ENCODE peak calls at places on chromosomes 5 and 9, in seven cellular contexts. T is trophoblast cell, J is neuronal stem cell, W is mesendoderm, C is H9, F is mesenchymal stem cell, Y is H1. P is an unnamed sample.
A peak's percentile ranks its signal among the peaks of the same experiment; 100 is the strongest.

GRCh38 chr5:56814361-56814962 is 887 bp upstream of the MAP3K1 start:
- DNase-seq in C (peak; percentile 59), T (no peak), J (peak; percentile 35), W (peak; percentile 83), Y (no peak), F (peak; percentile 63), P (no peak)

GRCh38 chr5:5658226-5658625 is 235.7 kb downstream of the ICE1 start:
- DNase-seq in W (no peak), T (peak; percentile 2), Y (no peak), C (no peak), F (no peak), J (no peak), P (no peak)

GRCh38 chr5:36202521-36202961 is 39.2 kb downstream of the NADK2 start:
- DNase-seq in C (no peak), T (no peak), W (no peak), F (peak; percentile 38), J (no peak), Y (no peak), P (peak; percentile 54)

GRCh38 chr9:131019387-131020239 is 10.6 kb downstream of the LAMC3 start:
- DNase-seq in T (no peak), F (no peak), C (no peak), Y (no peak), W (no peak), J (no peak), P (no peak)

GRCh38 chr9:113219972-113220371 is 1.1 kb downstream of the FKBP15 start:
- DNase-seq in J (no peak), T (no peak), C (no peak), F (peak; percentile 91), Y (no peak), W (no peak), P (peak; percentile 84)

GRCh38 chr9:113533335-113534225 is 70.1 kb downstream of the RGS3 start:
- DNase-seq in F (no peak), C (no peak), W (peak; percentile 65), J (no peak), T (no peak), Y (no peak), P (no peak)

GRCh38 chr5:35852084-35852734 is 4.5 kb upstream of the IL7R start:
- DNase-seq in Y (no peak), C (peak; percentile 35), T (no peak), F (peak; percentile 20), W (no peak), J (no peak), P (peak; percentile 43)

GRCh38 chr9:29799227-29799626 is 2225.9 kb upstream of the C9orf72 start:
- DNase-seq in F (no peak), T (no peak), C (no peak), J (no peak), W (peak; percentile 8), Y (no peak), P (no peak)

GRCh38 chr5:143350790-143351603 is 52.5 kb downstream of the NR3C1 start:
- DNase-seq in W (no peak), T (no peak), J (no peak), F (peak; percentile 88), Y (no peak), C (no peak), P (peak; percentile 95)

GRCh38 chr5:142833517-142834446 is 63.6 kb downstream of the ARHGAP26 start:
- DNase-seq in J (no peak), Y (no peak), W (no peak), C (no peak), T (no peak), F (no peak), P (no peak)

GRCh38 chr5:113235884-113236283 is 198.9 kb downstream of the TSSK1B start:
- DNase-seq in J (no peak), Y (no peak), T (peak; percentile 69), C (no peak), W (peak; percentile 79), F (no peak), P (no peak)

GRCh38 chr9:126113756-126114408 is 212.7 kb upstream of the MVB12B start:
- DNase-seq in J (no peak), F (no peak), W (no peak), C (peak; percentile 11), Y (no peak), T (no peak), P (no peak)

GRCh38 chr9:107738789-107739188 is 249.2 kb upstream of the KLF4 start:
- DNase-seq in T (no peak), F (no peak), J (no peak), C (no peak), W (no peak), Y (no peak), P (peak; percentile 54)

GRCh38 chr5:92402045-92402444 is 1018.9 kb upstream of the ARRDC3 start:
- DNase-seq in T (no peak), F (no peak), Y (no peak), W (no peak), J (no peak), C (no peak), P (peak; percentile 62)

GRCh38 chr5:73120222-73121108 is at the start of gene TMEM171:
- DNase-seq in T (peak; percentile 4), F (peak; percentile 30), W (peak; percentile 66), C (peak; percentile 66), J (peak; percentile 48), Y (no peak), P (peak; percentile 37)

GRCh38 chr5:102532126-102532525 is 33.3 kb upstream of the SLCO6A1 start:
- DNase-seq in J (no peak), T (no peak), F (no peak), Y (no peak), C (no peak), W (no peak), P (no peak)

GRCh38 chr5:98781964-98782363 is 8.5 kb downstream of the RGMB start:
- DNase-seq in Y (no peak), T (no peak), W (no peak), F (no peak), C (no peak), J (no peak), P (no peak)

GRCh38 chr5:178765753-178766300 is 35.4 kb upstream of the ZNF354A start:
- DNase-seq in T (no peak), F (no peak), C (no peak), Y (no peak), W (no peak), J (no peak), P (no peak)

GRCh38 chr9:119372951-119373350 is 3.7 kb upstream of the BRINP1 start:
- DNase-seq in F (no peak), J (no peak), T (no peak), W (no peak), Y (no peak), C (no peak), P (no peak)

GRCh38 chr9:134626576-134627416 is 14.8 kb upstream of the COL5A1 start:
- DNase-seq in C (peak; percentile 31), Y (no peak), T (no peak), J (no peak), W (peak; percentile 85), F (peak; percentile 85), P (peak; percentile 59)

GRCh38 chr5:83563631-83564030 is 92.1 kb downstream of the VCAN start:
- DNase-seq in Y (no peak), T (peak; percentile 74), W (no peak), F (no peak), J (no peak), C (no peak), P (no peak)

GRCh38 chr9:70165006-70165602 is 93.7 kb upstream of the SMC5 start:
- DNase-seq in J (peak; percentile 33), F (peak; percentile 40), C (no peak), Y (no peak), W (no peak), T (no peak), P (peak; percentile 41)

GRCh38 chr5:157004893-157005551 is 42.0 kb upstream of the TIMD4 start:
- DNase-seq in C (no peak), J (no peak), W (no peak), Y (no peak), F (peak; percentile 70), T (no peak), P (no peak)

DNA sequence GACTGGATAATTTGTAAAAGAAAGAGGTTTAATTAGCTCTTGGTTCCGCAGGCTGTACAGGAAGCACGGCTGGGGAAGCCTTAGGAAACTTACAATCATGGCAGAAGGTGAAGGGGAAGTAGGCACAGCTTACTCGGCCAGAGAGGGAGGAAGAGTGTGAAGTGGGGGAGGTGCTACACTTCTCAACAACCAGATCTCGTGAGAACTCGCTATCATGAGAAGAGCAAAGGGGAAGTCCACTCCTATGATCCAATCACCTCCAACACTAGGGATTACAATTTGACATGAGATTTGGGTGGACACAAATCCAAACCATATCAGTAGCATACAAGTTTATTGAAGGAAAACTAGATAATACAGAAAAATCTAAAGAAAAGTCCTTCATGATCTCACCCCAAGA is 39.9 kb downstream of the NEURL1B start:
- DNase-seq in W (peak; percentile 36), Y (no peak), J (no peak), T (no peak), F (no peak), C (no peak), P (no peak)
- H4K8ac ChIP-seq in W (no peak overlapping the region), Y (no peak overlapping the region), J (no peak overlapping the region), T (no peak overlapping the region), F (no peak overlapping the region), C (no peak overlapping the region), P (no peak overlapping the region)

GRCh38 chr5:168430303-168430702 is 56.0 kb upstream of the RARS1 start:
- DNase-seq in C (no peak), T (no peak), F (no peak), W (no peak), Y (no peak), J (no peak), P (no peak)
- H4K8ac ChIP-seq in C (no peak overlapping the region), T (no peak overlapping the region), F (no peak overlapping the region), W (no peak overlapping the region), Y (no peak overlapping the region), J (no peak overlapping the region), P (no peak overlapping the region)

GRCh38 chr9:88976186-88976887 is 14.9 kb upstream of the S1PR3 start:
- DNase-seq in F (no peak), W (no peak), T (no peak), J (no peak), C (no peak), Y (no peak), P (no peak)
- H4K8ac ChIP-seq in F (no peak overlapping the region), W (no peak overlapping the region), T (no peak overlapping the region), J (no peak overlapping the region), C (no peak overlapping the region), Y (no peak overlapping the region), P (no peak overlapping the region)

DNA sequence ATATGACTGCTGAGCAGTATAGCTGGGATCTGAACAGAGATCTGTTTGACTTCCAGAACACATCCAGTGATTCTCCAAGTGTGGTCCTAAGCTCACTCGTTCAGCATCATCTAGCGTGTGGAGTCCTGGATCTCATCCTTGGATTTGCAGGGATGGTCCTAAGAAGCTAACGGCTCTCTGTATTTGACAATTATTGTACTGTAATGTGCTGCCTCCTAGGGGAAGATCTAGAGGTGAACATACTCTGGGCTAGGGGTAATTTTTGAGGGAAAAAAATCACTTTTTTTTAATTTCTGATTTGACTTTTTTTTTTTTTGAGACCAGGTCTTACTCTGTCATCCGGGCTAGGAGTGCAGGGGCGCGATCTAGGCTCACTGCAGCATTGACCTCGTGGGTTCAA is 1.5 kb downstream of the SLC26A2 start:
- DNase-seq in T (no peak), Y (no peak), W (peak; percentile 65), J (no peak), C (no peak), F (peak; percentile 76), P (peak; percentile 68)
- H4K8ac ChIP-seq in T (no peak overlapping the region), Y (no peak overlapping the region), W (no peak overlapping the region), J (no peak overlapping the region), C (no peak overlapping the region), F (no peak overlapping the region), P (no peak overlapping the region)

P was measured in IMR-90.